ENCODE peak calls at places on chromosomes 4 and X, in four cellular contexts. B is HepG2, X is SK-N-SH, A is K562. N is an unnamed sample.

GRCh38 chrX:115949900-115950822 is 220.4 kb upstream of the AGTR2 start:
- DNase-seq in A (no peak), X (peak), B (peak), N (no peak)

GRCh38 chr4:31094474-31094873 is 374.3 kb downstream of the PCDH7 start:
- DNase-seq in A (no peak), X (peak), B (no peak), N (no peak)

GRCh38 chr4:141458501-141458900 is 177.9 kb upstream of the IL15 start:
- DNase-seq in A (no peak), X (no peak), B (no peak), N (no peak)

GRCh38 chr4:98780111-98780549 is 121.7 kb upstream of the TSPAN5 start:
- DNase-seq in A (peak), X (peak), B (no peak), N (no peak)

GRCh38 chr4:24394041-24394440 is 190.3 kb downstream of the DHX15 start:
- DNase-seq in X (no peak), B (no peak), A (no peak), N (no peak)

GRCh38 chr4:30385650-30386049 is 334.5 kb upstream of the PCDH7 start:
- DNase-seq in B (no peak), A (no peak), X (no peak), N (no peak)

GRCh38 chrX:78092296-78092695 is 11.8 kb upstream of the PGK1 start:
- DNase-seq in B (peak), A (no peak), X (no peak), N (peak)

GRCh38 chrX:53992589-53992988 is 51.7 kb downstream of the PHF8 start:
- DNase-seq in B (no peak), A (no peak), X (no peak), N (no peak)

GRCh38 chrX:107979534-107979933 is 2.6 kb downstream of the TEX13B start:
- DNase-seq in B (no peak), A (no peak), X (no peak), N (no peak)

GRCh38 chr4:26780524-26780923 is 80.1 kb upstream of the STIM2 start:
- DNase-seq in X (no peak), B (no peak), A (no peak), N (no peak)

GRCh38 chrX:118727686-118728339 is 407 bp downstream of the IL13RA1 start:
- DNase-seq in X (no peak), B (peak), A (peak), N (no peak)

GRCh38 chr4:56626963-56627362 is 54.1 kb downstream of the HOPX start:
- DNase-seq in B (peak), A (no peak), X (no peak), N (no peak)

GRCh38 chrX:86148024-86148511 is at the start of gene DACH2:
- DNase-seq in A (peak), X (peak), B (peak), N (no peak)

GRCh38 chr4:52823478-52824092 is 38.5 kb upstream of the RASL11B start:
- DNase-seq in B (no peak), A (no peak), X (no peak), N (no peak)

GRCh38 chrX:45714864-45715263 is 514.2 kb upstream of the DIPK2B start:
- DNase-seq in A (no peak), B (no peak), X (no peak), N (peak)

GRCh38 chrX:37684426-37684825 is 1.2 kb upstream of the XK start:
- DNase-seq in A (no peak), B (no peak), X (no peak), N (no peak)

GRCh38 chr4:174604198-174604597 is 81.9 kb upstream of the HPGD start:
- DNase-seq in B (no peak), X (no peak), A (no peak), N (no peak)

GRCh38 chrX:14776901-14777300 is 96.0 kb downstream of the FANCB start:
- DNase-seq in A (no peak), X (no peak), B (no peak), N (no peak)

GRCh38 chr4:108172780-108173598 is 4.3 kb upstream of the LEF1 start:
- DNase-seq in B (peak), A (peak), X (peak), N (no peak)

GRCh38 chr4:10056334-10057022 is 35.2 kb upstream of the SLC2A9 start:
- DNase-seq in X (no peak), B (peak), A (no peak), N (no peak)

GRCh38 chrX:46561931-46562721 is 11.4 kb upstream of the CHST7 start:
- DNase-seq in A (no peak), X (no peak), B (no peak), N (peak)

GRCh38 chr4:86556791-86557415 is 37.2 kb upstream of the PTPN13 start:
- DNase-seq in B (no peak), X (no peak), A (no peak), N (no peak)

GRCh38 chrX:139297638-139298037 is 232.9 kb upstream of the F9 start:
- DNase-seq in X (no peak), A (no peak), B (no peak), N (no peak)

GRCh38 chr4:129062580-129062979 is 30.8 kb downstream of the SCLT1 start:
- DNase-seq in X (no peak), B (no peak), A (no peak), N (no peak)

GRCh38 chr4:129064717-129065116 is 28.6 kb downstream of the SCLT1 start:
- DNase-seq in A (no peak), X (no peak), B (no peak), N (no peak)

GRCh38 chr4:129059028-129059427 is 34.3 kb downstream of the SCLT1 start:
- DNase-seq in B (no peak), X (no peak), A (no peak), N (no peak)

DNA sequence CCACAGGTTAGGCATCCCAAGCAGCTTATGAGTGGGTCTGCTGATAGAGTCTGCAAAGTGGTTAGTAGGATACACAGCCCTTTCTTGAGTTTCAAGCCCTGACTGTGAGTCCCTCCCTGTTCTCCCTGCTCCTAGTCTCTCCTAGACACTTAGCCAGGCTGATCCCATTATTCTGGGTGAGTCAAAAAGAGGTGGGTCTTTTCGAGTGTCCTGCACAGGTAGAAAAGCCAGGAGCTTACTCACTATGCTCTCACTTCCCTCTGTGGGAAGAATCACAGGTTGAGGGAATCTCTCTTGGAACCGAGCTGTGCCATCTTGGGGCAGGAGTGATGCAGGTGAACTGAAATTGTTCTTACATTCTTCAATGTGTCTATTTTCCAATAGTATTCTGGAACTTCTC is 29.7 kb downstream of the SCLT1 start:
- DNase-seq in B (no peak), A (no peak), X (no peak), N (no peak)
- TF ChIP-seq FOXM1 in B (no peak), A (no peak), X (no peak), N (no peak)

GRCh38 chrX:47936224-47936939 is 67.4 kb downstream of the ZNF182 start:
- DNase-seq in X (no peak), B (no peak), A (peak), N (no peak)
- TF ChIP-seq CHD2 in X (no peak), B (no peak), A (no peak), N (no peak)

GRCh38 chrX:152958524-152959465 is 35.1 kb downstream of the PNMA5 start:
- DNase-seq in X (peak), A (peak), B (peak), N (peak)
- TF ChIP-seq EP300 in X (no peak), A (peak), B (no peak), N (no peak)

DNA sequence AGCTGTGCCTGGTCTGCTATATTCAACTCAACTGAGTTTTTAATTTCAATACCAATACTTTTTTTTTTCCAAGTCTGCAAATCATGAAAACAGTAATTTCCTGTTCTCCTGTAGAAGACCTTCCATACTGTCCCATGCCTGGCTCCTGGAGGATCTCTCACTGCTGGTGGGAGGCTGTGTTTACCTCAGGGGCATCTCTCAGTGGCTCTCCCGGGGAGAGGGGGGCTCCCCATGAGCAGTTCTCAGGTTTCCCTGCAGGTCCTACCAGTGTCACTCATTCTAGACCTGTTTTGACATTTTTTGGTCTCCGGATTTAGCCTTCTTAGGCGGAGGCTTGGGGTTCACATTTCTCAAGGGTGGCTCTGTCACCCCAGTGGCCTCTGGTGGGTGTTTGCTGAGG is 24.3 kb downstream of the NSD2 start:
- DNase-seq in X (no peak), A (no peak), B (no peak), N (no peak)
- TF ChIP-seq FOXM1 in X (no peak), A (no peak), B (no peak), N (no peak)

GRCh38 chr4:185987976-185988627 is 80.9 kb upstream of the TLR3 start:
- DNase-seq in A (no peak), X (no peak), B (no peak), N (no peak)

GRCh38 chr4:185992585-185992984 is 76.4 kb upstream of the TLR3 start:
- DNase-seq in A (no peak), B (no peak), X (no peak), N (no peak)

GRCh38 chr4:185993328-185993973 is 75.5 kb upstream of the TLR3 start:
- DNase-seq in X (no peak), B (no peak), A (no peak), N (no peak)

GRCh38 chr4:185994750-185995149 is 74.2 kb upstream of the TLR3 start:
- DNase-seq in B (no peak), A (no peak), X (no peak), N (no peak)

GRCh38 chr4:185991750-185992149 is 77.2 kb upstream of the TLR3 start:
- DNase-seq in A (no peak), X (no peak), B (no peak), N (no peak)
- TF ChIP-seq CHD2 in A (no peak), X (no peak), B (no peak), N (no peak)

GRCh38 chr4:7511509-7511908 is 76.8 kb upstream of the PSAPL1 start:
- DNase-seq in X (peak), A (no peak), B (no peak), N (no peak)
- TF ChIP-seq EP300 in X (no peak), A (no peak), B (no peak), N (no peak)

N was measured in GM12878.